ENCODE peak calls at places on chromosomes 12 and 14, in seven cellular contexts. N, Z, H, B, Y, W and G are unnamed samples.

GRCh38 chr12:84336231-84336630 is 576.4 kb downstream of the SLC6A15 start:
- DNase-seq in N (no peak), Z (no peak), H (no peak), B (no peak), Y (no peak), W (peak), G (no peak)

GRCh38 chr12:117580718-117581062 is 219.3 kb upstream of the NOS1 start:
- DNase-seq in N (no peak), Z (no peak), H (peak), B (no peak), Y (no peak), W (no peak), G (peak)

GRCh38 chr14:30153662-30154061 is 226.0 kb upstream of the PRKD1 start:
- DNase-seq in N (no peak), Z (no peak), H (no peak), B (no peak), Y (no peak), W (no peak), G (no peak)

GRCh38 chr12:121579981-121580868 is 598 bp downstream of the KDM2B start:
- DNase-seq in N (no peak), Z (peak), H (peak), B (peak), Y (no peak), W (peak), G (peak)

GRCh38 chr12:46383654-46384450 is 11.3 kb upstream of the SLC38A2 start:
- DNase-seq in N (no peak), Z (peak), H (peak), B (peak), Y (peak), W (peak), G (peak)

GRCh38 chr12:109943811-109944210 is 43.7 kb downstream of the TCHP start:
- DNase-seq in N (no peak), Z (no peak), H (no peak), B (no peak), Y (no peak), W (no peak), G (no peak)

GRCh38 chr12:127191124-127191523 is 1075.8 kb upstream of the TMEM132C start:
- DNase-seq in N (no peak), Z (no peak), H (no peak), B (no peak), Y (no peak), W (no peak), G (no peak)

GRCh38 chr12:53938276-53939140 is at the start of gene HOXC13:
- DNase-seq in N (peak), Z (peak), H (no peak), B (no peak), Y (peak), W (peak), G (no peak)

GRCh38 chr14:50396636-50397460 is at the start of gene CDKL1:
- DNase-seq in N (no peak), Z (peak), H (peak), B (peak), Y (no peak), W (peak), G (peak)

GRCh38 chr14:51095854-51096823 is 1.2 kb upstream of the TRIM9 start:
- DNase-seq in N (no peak), Z (peak), H (no peak), B (no peak), Y (no peak), W (peak), G (no peak)

GRCh38 chr12:123142948-123143752 is 7.7 kb downstream of the PITPNM2 start:
- DNase-seq in N (no peak), Z (no peak), H (no peak), B (peak), Y (no peak), W (no peak), G (no peak)

GRCh38 chr14:55752580-55753365 is 172.8 kb downstream of the KTN1 start:
- DNase-seq in N (peak), Z (no peak), H (no peak), B (peak), Y (peak), W (peak), G (no peak)

GRCh38 chr12:61536525-61536924 is 723.7 kb upstream of the USP15 start:
- DNase-seq in N (no peak), Z (no peak), H (no peak), B (no peak), Y (no peak), W (no peak), G (no peak)

GRCh38 chr12:51055060-51055459 is 6.9 kb downstream of the LETMD1 start:
- DNase-seq in N (no peak), Z (no peak), H (no peak), B (no peak), Y (no peak), W (no peak), G (no peak)

GRCh38 chr12:53575502-53576264 is 50.5 kb downstream of the ATF7 start:
- DNase-seq in N (no peak), Z (no peak), H (no peak), B (no peak), Y (no peak), W (peak), G (no peak)

GRCh38 chr12:112939761-112940357 is 1.6 kb downstream of the OAS3 start:
- DNase-seq in N (no peak), Z (peak), H (no peak), B (no peak), Y (no peak), W (no peak), G (peak)

GRCh38 chr14:75559451-75560187 is 18.8 kb upstream of the FLVCR2 start:
- DNase-seq in N (no peak), Z (peak), H (no peak), B (peak), Y (no peak), W (peak), G (no peak)

GRCh38 chr12:71691504-71692129 is 5.7 kb downstream of the TMEM19 start:
- DNase-seq in N (no peak), Z (no peak), H (no peak), B (no peak), Y (peak), W (no peak), G (no peak)

GRCh38 chr12:115132145-115132544 is 448.2 kb upstream of the TBX3 start:
- DNase-seq in N (no peak), Z (no peak), H (no peak), B (no peak), Y (no peak), W (peak), G (no peak)

GRCh38 chr12:46556820-46557524 is 184.4 kb upstream of the SLC38A2 start:
- DNase-seq in N (no peak), Z (no peak), H (no peak), B (no peak), Y (no peak), W (peak), G (no peak)

GRCh38 chr14:24425704-24426103 is 3.8 kb downstream of the CBLN3 start:
- DNase-seq in N (no peak), Z (no peak), H (no peak), B (no peak), Y (no peak), W (peak), G (no peak)

GRCh38 chr14:92531151-92531873 is 17.7 kb downstream of the RIN3 start:
- DNase-seq in N (no peak), Z (peak), H (no peak), B (peak), Y (no peak), W (no peak), G (peak)

GRCh38 chr12:126390969-126391566 is 1325.8 kb downstream of the AACS start:
- DNase-seq in N (no peak), Z (no peak), H (no peak), B (no peak), Y (no peak), W (peak), G (no peak)